ENCODE peak calls at places on chromosomes 13 and 19, in six cellular contexts. I, T, K, V, P and L are unnamed samples.

GRCh38 chr13:40330950-40331349 is 335.5 kb downstream of the FOXO1 start:
- DNase-seq in I (no peak), T (no peak), K (no peak), V (no peak), P (no peak), L (no peak)

GRCh38 chr19:38004100-38004504 is 97.1 kb downstream of the SIPA1L3 start:
- DNase-seq in I (no peak), T (no peak), K (peak; percentile 13), V (no peak), P (no peak), L (no peak)

GRCh38 chr19:4482721-4483120 is 10.6 kb downstream of the HDGFL2 start:
- DNase-seq in I (no peak), T (no peak), K (no peak), V (no peak), P (no peak), L (no peak)

GRCh38 chr13:23069571-23069970 is 111.2 kb upstream of the SGCG start:
- DNase-seq in I (no peak), T (no peak), K (no peak), V (no peak), P (no peak), L (peak; percentile 39)

GRCh38 chr19:36420961-36421748 is 2.7 kb upstream of the ZFP82 start:
- DNase-seq in I (no peak), T (no peak), K (peak; percentile 18), V (no peak), P (no peak), L (no peak)

GRCh38 chr13:92297971-92298942 is 899.8 kb downstream of the GPC5 start:
- DNase-seq in I (no peak), T (no peak), K (no peak), V (no peak), P (peak; percentile 21), L (no peak)

GRCh38 chr13:39527961-39528720 is 74.9 kb downstream of the LHFPL6 start:
- DNase-seq in I (no peak), T (no peak), K (no peak), V (no peak), P (no peak), L (peak; percentile 83)

GRCh38 chr19:575527-576506 is 3.4 kb downstream of the BSG start:
- DNase-seq in I (no peak), T (no peak), K (peak; percentile 77), V (no peak), P (peak; percentile 53), L (peak; percentile 76)

GRCh38 chr19:31883299-31883990 is 462.0 kb upstream of the ZNF507 start:
- DNase-seq in I (no peak), T (no peak), K (no peak), V (no peak), P (no peak), L (no peak)

GRCh38 chr13:99859178-99860177 is 112.1 kb downstream of the ZIC5 start:
- DNase-seq in I (no peak), T (no peak), K (no peak), V (no peak), P (no peak), L (no peak)

GRCh38 chr13:113544071-113544891 is 40.3 kb upstream of the TFDP1 start:
- DNase-seq in I (no peak), T (no peak), K (no peak), V (no peak), P (no peak), L (no peak)

GRCh38 chr19:5147971-5148793 is 179.3 kb downstream of the KDM4B start:
- DNase-seq in I (no peak), T (no peak), K (no peak), V (no peak), P (no peak), L (no peak)

GRCh38 chr19:38034153-38034835 is 127.3 kb downstream of the SIPA1L3 start:
- DNase-seq in I (no peak), T (no peak), K (no peak), V (no peak), P (no peak), L (peak; percentile 25)

GRCh38 chr19:48571378-48572162 is 19.6 kb downstream of the SULT2B1 start:
- DNase-seq in I (no peak), T (no peak), K (no peak), V (no peak), P (no peak), L (no peak)

GRCh38 chr13:65638572-65639168 is 1591.5 kb downstream of the PCDH9 start:
- DNase-seq in I (no peak), T (no peak), K (no peak), V (peak; percentile 12), P (peak; percentile 5), L (peak; percentile 11)

GRCh38 chr19:46674416-46675178 is 13.6 kb upstream of the DACT3 start:
- DNase-seq in I (no peak), T (peak; percentile 83), K (no peak), V (peak; percentile 20), P (peak; percentile 42), L (no peak)

GRCh38 chr19:41933131-41933458 is 4.8 kb upstream of the ERFL start:
- DNase-seq in I (no peak), T (no peak), K (no peak), V (no peak), P (no peak), L (no peak)

GRCh38 chr13:74675185-74675584 is 541.0 kb upstream of the KLF12 start:
- DNase-seq in I (no peak), T (no peak), K (no peak), V (no peak), P (no peak), L (no peak)

GRCh38 chr13:50893211-50893852 is 16.3 kb upstream of the RNASEH2B start:
- DNase-seq in I (no peak), T (no peak), K (no peak), V (no peak), P (no peak), L (no peak)

GRCh38 chr19:12789098-12789903 is 2.0 kb upstream of the JUNB start:
- DNase-seq in I (no peak), T (no peak), K (peak; percentile 37), V (no peak), P (no peak), L (no peak)

GRCh38 chr19:7924651-7925170 is 1.2 kb downstream of the CTXN1 start:
- DNase-seq in I (no peak), T (no peak), K (no peak), V (no peak), P (no peak), L (no peak)

GRCh38 chr13:86082116-86082515 is 282.9 kb upstream of the SLITRK6 start:
- DNase-seq in I (no peak), T (no peak), K (no peak), V (no peak), P (no peak), L (no peak)

GRCh38 chr13:114282143-114282685 is 813 bp downstream of the UPF3A start:
- DNase-seq in I (no peak), T (peak; percentile 9), K (peak; percentile 39), V (peak; percentile 57), P (peak; percentile 61), L (no peak)

GRCh38 chr13:44142540-44142867 is 231.1 kb upstream of the SERP2 start:
- DNase-seq in I (no peak), T (no peak), K (no peak), V (no peak), P (no peak), L (no peak)

GRCh38 chr19:9996541-9996940 is 13.8 kb downstream of the COL5A3 start:
- DNase-seq in I (no peak), T (no peak), K (no peak), V (no peak), P (no peak), L (no peak)

GRCh38 chr13:61695147-61695546 is 279.5 kb upstream of the PCDH20 start:
- DNase-seq in I (no peak), T (no peak), K (no peak), V (no peak), P (no peak), L (no peak)

GRCh38 chr19:18349524-18350128 is 9.2 kb downstream of the PGPEP1 start:
- DNase-seq in I (no peak), T (no peak), K (peak; percentile 48), V (peak; percentile 52), P (peak; percentile 73), L (peak; percentile 13)